ENCODE peak calls at places on chromosomes 2 and 18, in ten cellular contexts. J is cardiac muscle cell; R is CD4-positive, alpha-beta T cell; Q is AG10803; O is A549; F is astrocyte of the cerebellum; Y is endothelial cell; E is neural progenitor cell; T is mesothelial cell of epicardium; M is lower lobe of right lung. K is an unnamed sample.

GRCh38 chr18:26225022-26225693 is 1.1 kb upstream of the TAF4B start:
- DNase-seq in M (no peak), Y (no peak), O (peak; percentile 33), Q (no peak), J (no peak), E (peak; percentile 18), F (no peak), R (no peak), T (no peak), K (no peak)

GRCh38 chr2:189791338-189792042 is 7.2 kb downstream of the PMS1 start:
- DNase-seq in F (no peak), M (no peak), Q (no peak), E (no peak), Y (no peak), J (no peak), O (no peak), R (no peak), T (no peak), K (no peak)

GRCh38 chr2:213007290-213007838 is 144.0 kb downstream of the IKZF2 start:
- DNase-seq in J (no peak), O (no peak), E (peak; percentile 24), Y (no peak), R (no peak), Q (no peak), M (no peak), F (no peak), T (no peak), K (no peak)

GRCh38 chr2:218605438-218605837 is 2.3 kb upstream of the PLCD4 start:
- DNase-seq in O (no peak), J (no peak), Y (no peak), T (no peak), R (no peak), E (no peak), Q (peak; percentile 46), F (peak; percentile 45), M (no peak), K (peak; percentile 6)

GRCh38 chr2:30277582-30277981 is 46.2 kb downstream of the LBH start:
- DNase-seq in T (no peak), R (no peak), F (no peak), J (no peak), M (no peak), Y (no peak), Q (no peak), O (no peak), E (no peak), K (no peak)

GRCh38 chr2:134988994-134989605 is 58.1 kb downstream of the MAP3K19 start:
- DNase-seq in E (peak; percentile 24), T (no peak), M (no peak), O (peak; percentile 40), R (no peak), Q (peak; percentile 40), F (peak; percentile 12), Y (no peak), J (peak; percentile 26), K (peak; percentile 5)

GRCh38 chr18:51668101-51668500 is 470.6 kb upstream of the MEX3C start:
- DNase-seq in E (peak; percentile 78), T (peak; percentile 42), O (peak; percentile 40), Q (peak; percentile 33), R (no peak), M (peak; percentile 58), F (peak; percentile 39), Y (peak; percentile 73), J (peak; percentile 81), K (no peak)

GRCh38 chr2:19819097-19820065 is 82.4 kb downstream of the TTC32 start:
- DNase-seq in M (no peak), Q (peak; percentile 92), Y (no peak), F (peak; percentile 68), O (peak; percentile 65), R (no peak), T (no peak), J (peak; percentile 67), E (no peak), K (no peak)

GRCh38 chr2:213281156-213281555 is 3.1 kb upstream of the SPAG16 start:
- DNase-seq in Y (no peak), M (no peak), O (no peak), R (no peak), T (no peak), J (no peak), E (no peak), Q (peak; percentile 76), F (peak; percentile 82), K (no peak)

GRCh38 chr2:31382452-31383120 is 32.0 kb downstream of the XDH start:
- DNase-seq in E (no peak), J (no peak), O (peak; percentile 10), F (peak; percentile 31), T (no peak), Q (peak; percentile 33), Y (no peak), M (no peak), R (no peak), K (no peak)

GRCh38 chr2:30147715-30148611 is 1.2 kb downstream of the YPEL5 start:
- DNase-seq in Y (peak; percentile 93), O (peak; percentile 74), T (peak; percentile 89), J (peak; percentile 91), M (peak; percentile 90), F (peak; percentile 24), Q (peak; percentile 61), E (peak; percentile 91), R (peak; percentile 59), K (no peak)

GRCh38 chr18:26103579-26103978 is 13.2 kb upstream of the SS18 start:
- DNase-seq in F (no peak), M (no peak), O (peak; percentile 39), R (peak; percentile 10), E (peak; percentile 47), Y (peak; percentile 53), T (no peak), Q (no peak), J (no peak), K (no peak)

GRCh38 chr2:161096336-161096735 is 63.9 kb upstream of the TANK start:
- DNase-seq in E (peak; percentile 20), R (no peak), F (no peak), Y (no peak), Q (peak; percentile 34), O (no peak), J (no peak), T (no peak), M (no peak), K (no peak)

GRCh38 chr2:47119001-47119400 is 36.1 kb downstream of the STPG4 start:
- DNase-seq in M (no peak), R (no peak), F (peak; percentile 49), T (no peak), Q (peak; percentile 71), E (no peak), Y (no peak), O (peak; percentile 35), J (no peak), K (no peak)

DNA sequence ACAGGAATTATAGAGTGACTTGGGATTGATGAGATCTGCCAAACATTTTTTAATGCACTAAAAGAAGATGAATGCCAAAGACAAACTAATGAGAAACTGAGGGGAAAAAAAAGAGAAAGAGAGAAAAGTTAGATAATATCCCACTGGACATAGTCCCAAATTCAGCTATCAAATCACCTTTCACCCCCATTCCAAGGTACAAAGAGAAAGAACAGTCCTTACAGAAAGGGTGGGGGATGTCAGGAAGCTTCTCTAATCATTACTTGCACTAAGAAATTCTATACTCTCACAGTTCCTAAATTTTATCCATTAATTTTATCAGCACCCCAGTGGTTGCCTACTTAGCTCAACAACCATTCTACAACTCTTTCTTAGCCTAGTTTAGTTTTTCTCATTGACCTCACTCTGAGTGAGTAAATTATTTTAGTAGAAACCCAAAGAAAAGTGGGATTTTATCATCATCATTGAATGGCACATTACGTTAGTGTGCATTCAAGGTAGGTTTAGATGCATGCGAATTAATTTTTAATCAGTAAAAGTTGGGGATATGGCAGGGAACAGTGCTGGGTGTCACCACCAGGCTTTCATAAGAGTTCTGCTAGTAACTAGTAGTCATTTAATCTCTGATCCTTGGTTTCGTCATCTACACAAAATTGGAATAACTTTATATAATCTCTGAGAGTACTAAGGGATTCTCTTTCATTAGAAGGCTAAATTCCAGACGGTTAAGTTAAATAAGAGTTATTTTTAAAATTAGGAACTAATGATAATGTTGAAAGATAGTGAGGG is 85.3 kb upstream of the CYTIP start:
- DNase-seq in Q (no peak), Y (no peak), M (no peak), F (no peak), T (no peak), O (no peak), E (no peak), J (no peak), R (no peak), K (no peak)
- TF ChIP-seq CTCF in Q (no peak), Y (no peak), M (no peak), F (no peak), T (no peak), O (no peak), E (no peak), J (no peak), R (no peak), K (no peak)

GRCh38 chr2:54387592-54387991 is 68.5 kb upstream of the SPTBN1 start:
- DNase-seq in E (no peak), Y (no peak), T (no peak), R (no peak), J (no peak), M (no peak), Q (no peak), F (no peak), O (no peak), K (no peak)
- TF ChIP-seq CTCF in E (no peak), Y (no peak), T (no peak), R (no peak), J (no peak), M (no peak), Q (peak; percentile 12), F (no peak), O (no peak), K (no peak)

GRCh38 chr18:44901283-44901682 is 220.6 kb downstream of the SETBP1 start:
- DNase-seq in F (no peak), E (no peak), Q (no peak), Y (no peak), O (no peak), T (no peak), J (no peak), R (no peak), M (no peak), K (no peak)
- TF ChIP-seq CTCF in F (no peak), E (peak; percentile 38), Q (no peak), Y (no peak), O (no peak), T (no peak), J (peak; percentile 32), R (no peak), M (peak; percentile 13), K (peak; percentile 32)

GRCh38 chr2:196468394-196468793 is 171.1 kb upstream of the CCDC150 start:
- DNase-seq in T (no peak), O (no peak), M (no peak), J (no peak), Q (no peak), R (no peak), Y (no peak), F (no peak), E (no peak), K (no peak)
- TF ChIP-seq CTCF in T (no peak), O (no peak), M (no peak), J (no peak), Q (no peak), R (no peak), Y (peak; percentile 16), F (no peak), E (peak; percentile 27), K (peak; percentile 39)